ENCODE peak calls at places on chromosomes 12 and 14, in ten cellular contexts. One of them, this sample, is unnamed. For H3K27me3, the result is how much of the 10 kb centered on the place peaks cover.

GRCh38 chr14:59905193-59905592 is 14.8 kb upstream of the LRRC9 start:
- DNase-seq in heart left ventricle: no peak
- DNase-seq in Caco-2: no peak
- DNase-seq in IMR-90: peak
- DNase-seq in neural progenitor cell: no peak
- DNase-seq in GM23248: peak
- DNase-seq in lung: no peak
- DNase-seq in CD8-positive, alpha-beta memory T cell: no peak
- DNase-seq in HepG2: no peak
- DNase-seq in adrenal gland: no peak
- DNase-seq in this sample: no peak

GRCh38 chr14:60317609-60318008 is 68.6 kb downstream of the PPM1A start:
- DNase-seq in heart left ventricle: no peak
- DNase-seq in Caco-2: no peak
- DNase-seq in IMR-90: no peak
- DNase-seq in neural progenitor cell: peak
- DNase-seq in GM23248: no peak
- DNase-seq in lung: no peak
- DNase-seq in CD8-positive, alpha-beta memory T cell: no peak
- DNase-seq in HepG2: no peak
- DNase-seq in adrenal gland: no peak
- DNase-seq in this sample: no peak

GRCh38 chr12:47843226-47843980 is 23.7 kb upstream of the HDAC7 start:
- DNase-seq in heart left ventricle: no peak
- DNase-seq in Caco-2: no peak
- DNase-seq in IMR-90: no peak
- DNase-seq in neural progenitor cell: peak
- DNase-seq in GM23248: no peak
- DNase-seq in lung: no peak
- DNase-seq in CD8-positive, alpha-beta memory T cell: no peak
- DNase-seq in HepG2: no peak
- DNase-seq in adrenal gland: peak
- DNase-seq in this sample: no peak

GRCh38 chr14:45492876-45493275 is 239.9 kb upstream of the MIS18BP1 start:
- DNase-seq in heart left ventricle: no peak
- DNase-seq in Caco-2: no peak
- DNase-seq in IMR-90: no peak
- DNase-seq in neural progenitor cell: no peak
- DNase-seq in GM23248: no peak
- DNase-seq in lung: no peak
- DNase-seq in CD8-positive, alpha-beta memory T cell: no peak
- DNase-seq in HepG2: no peak
- DNase-seq in adrenal gland: no peak
- DNase-seq in this sample: peak

GRCh38 chr14:37122919-37123639 is 49.3 kb downstream of the SLC25A21 start:
- DNase-seq in heart left ventricle: no peak
- DNase-seq in Caco-2: no peak
- DNase-seq in IMR-90: no peak
- DNase-seq in neural progenitor cell: no peak
- DNase-seq in GM23248: peak
- DNase-seq in lung: no peak
- DNase-seq in CD8-positive, alpha-beta memory T cell: no peak
- DNase-seq in HepG2: no peak
- DNase-seq in adrenal gland: no peak
- DNase-seq in this sample: no peak

GRCh38 chr12:110501378-110501721 is 561 bp downstream of the VPS29 start:
- DNase-seq in heart left ventricle: no peak
- DNase-seq in Caco-2: no peak
- DNase-seq in IMR-90: peak
- DNase-seq in neural progenitor cell: peak
- DNase-seq in GM23248: peak
- DNase-seq in lung: no peak
- DNase-seq in CD8-positive, alpha-beta memory T cell: no peak
- DNase-seq in HepG2: peak
- DNase-seq in adrenal gland: no peak
- DNase-seq in this sample: no peak

GRCh38 chr12:8038659-8039114 is 6.2 kb downstream of the FOXJ2 start:
- DNase-seq in heart left ventricle: peak
- DNase-seq in Caco-2: no peak
- DNase-seq in IMR-90: peak
- DNase-seq in neural progenitor cell: peak
- DNase-seq in GM23248: peak
- DNase-seq in lung: peak
- DNase-seq in CD8-positive, alpha-beta memory T cell: no peak
- DNase-seq in HepG2: no peak
- DNase-seq in adrenal gland: peak
- DNase-seq in this sample: no peak

GRCh38 chr14:73283592-73284379 is 46.5 kb downstream of the PAPLN start:
- DNase-seq in heart left ventricle: no peak
- DNase-seq in Caco-2: no peak
- DNase-seq in IMR-90: peak
- DNase-seq in neural progenitor cell: peak
- DNase-seq in GM23248: peak
- DNase-seq in lung: no peak
- DNase-seq in CD8-positive, alpha-beta memory T cell: no peak
- DNase-seq in HepG2: no peak
- DNase-seq in adrenal gland: no peak
- DNase-seq in this sample: no peak

GRCh38 chr12:116188581-116188980 is 88.9 kb downstream of the MED13L start:
- DNase-seq in heart left ventricle: no peak
- DNase-seq in Caco-2: no peak
- DNase-seq in IMR-90: no peak
- DNase-seq in neural progenitor cell: no peak
- DNase-seq in GM23248: no peak
- DNase-seq in lung: no peak
- DNase-seq in CD8-positive, alpha-beta memory T cell: no peak
- DNase-seq in HepG2: no peak
- DNase-seq in adrenal gland: no peak
- DNase-seq in this sample: no peak

GRCh38 chr14:103997391-103997790 is 55.1 kb upstream of the RD3L start:
- DNase-seq in heart left ventricle: no peak
- DNase-seq in Caco-2: no peak
- DNase-seq in IMR-90: no peak
- DNase-seq in neural progenitor cell: no peak
- DNase-seq in GM23248: no peak
- DNase-seq in lung: no peak
- DNase-seq in CD8-positive, alpha-beta memory T cell: no peak
- DNase-seq in HepG2: no peak
- DNase-seq in adrenal gland: no peak
- DNase-seq in this sample: no peak

GRCh38 chr14:103999795-104000440 is 57.6 kb upstream of the RD3L start:
- DNase-seq in heart left ventricle: no peak
- DNase-seq in Caco-2: no peak
- DNase-seq in IMR-90: no peak
- DNase-seq in neural progenitor cell: no peak
- DNase-seq in GM23248: no peak
- DNase-seq in lung: no peak
- DNase-seq in CD8-positive, alpha-beta memory T cell: no peak
- DNase-seq in HepG2: no peak
- DNase-seq in adrenal gland: no peak
- DNase-seq in this sample: no peak

GRCh38 chr14:103998027-103998426 is 55.7 kb upstream of the RD3L start:
- DNase-seq in heart left ventricle: no peak
- DNase-seq in Caco-2: no peak
- DNase-seq in IMR-90: no peak
- DNase-seq in neural progenitor cell: no peak
- DNase-seq in GM23248: no peak
- DNase-seq in lung: no peak
- DNase-seq in CD8-positive, alpha-beta memory T cell: no peak
- DNase-seq in HepG2: no peak
- DNase-seq in adrenal gland: no peak
- DNase-seq in this sample: no peak

GRCh38 chr14:103994535-103995184 is 52.3 kb upstream of the RD3L start:
- DNase-seq in heart left ventricle: no peak
- DNase-seq in Caco-2: no peak
- DNase-seq in IMR-90: peak
- DNase-seq in neural progenitor cell: no peak
- DNase-seq in GM23248: peak
- DNase-seq in lung: no peak
- DNase-seq in CD8-positive, alpha-beta memory T cell: no peak
- DNase-seq in HepG2: no peak
- DNase-seq in adrenal gland: no peak
- DNase-seq in this sample: no peak

GRCh38 chr14:103995876-103996275 is 53.5 kb upstream of the RD3L start:
- DNase-seq in heart left ventricle: no peak
- DNase-seq in Caco-2: no peak
- DNase-seq in IMR-90: no peak
- DNase-seq in neural progenitor cell: no peak
- DNase-seq in GM23248: no peak
- DNase-seq in lung: no peak
- DNase-seq in CD8-positive, alpha-beta memory T cell: no peak
- DNase-seq in HepG2: no peak
- DNase-seq in adrenal gland: no peak
- DNase-seq in this sample: no peak
- H3K27me3 ChIP-seq in heart left ventricle: under half
- H3K27me3 ChIP-seq in Caco-2: under half
- H3K27me3 ChIP-seq in IMR-90: under half
- H3K27me3 ChIP-seq in neural progenitor cell: under half
- H3K27me3 ChIP-seq in GM23248: under half
- H3K27me3 ChIP-seq in lung: under half
- H3K27me3 ChIP-seq in CD8-positive, alpha-beta memory T cell: under half
- H3K27me3 ChIP-seq in HepG2: under half
- H3K27me3 ChIP-seq in adrenal gland: under half
- H3K27me3 ChIP-seq in this sample: under half

GRCh38 chr12:4539167-4539870 is 629 bp downstream of the RAD51AP1 start:
- DNase-seq in heart left ventricle: no peak
- DNase-seq in Caco-2: no peak
- DNase-seq in IMR-90: no peak
- DNase-seq in neural progenitor cell: no peak
- DNase-seq in GM23248: peak
- DNase-seq in lung: no peak
- DNase-seq in CD8-positive, alpha-beta memory T cell: no peak
- DNase-seq in HepG2: no peak
- DNase-seq in adrenal gland: no peak
- DNase-seq in this sample: no peak

GRCh38 chr12:4540633-4541032 is 1.9 kb downstream of the RAD51AP1 start:
- DNase-seq in heart left ventricle: no peak
- DNase-seq in Caco-2: no peak
- DNase-seq in IMR-90: no peak
- DNase-seq in neural progenitor cell: no peak
- DNase-seq in GM23248: no peak
- DNase-seq in lung: no peak
- DNase-seq in CD8-positive, alpha-beta memory T cell: no peak
- DNase-seq in HepG2: no peak
- DNase-seq in adrenal gland: no peak
- DNase-seq in this sample: no peak

GRCh38 chr12:4535871-4536270 is 2.8 kb upstream of the RAD51AP1 start:
- DNase-seq in heart left ventricle: no peak
- DNase-seq in Caco-2: no peak
- DNase-seq in IMR-90: no peak
- DNase-seq in neural progenitor cell: no peak
- DNase-seq in GM23248: no peak
- DNase-seq in lung: no peak
- DNase-seq in CD8-positive, alpha-beta memory T cell: no peak
- DNase-seq in HepG2: no peak
- DNase-seq in adrenal gland: no peak
- DNase-seq in this sample: no peak

GRCh38 chr12:4538207-4539160 is at the start of gene RAD51AP1:
- DNase-seq in heart left ventricle: peak
- DNase-seq in Caco-2: peak
- DNase-seq in IMR-90: peak
- DNase-seq in neural progenitor cell: peak
- DNase-seq in GM23248: peak
- DNase-seq in lung: peak
- DNase-seq in CD8-positive, alpha-beta memory T cell: peak
- DNase-seq in HepG2: peak
- DNase-seq in adrenal gland: peak
- DNase-seq in this sample: peak

GRCh38 chr12:4540170-4540569 is 1.5 kb downstream of the RAD51AP1 start:
- DNase-seq in heart left ventricle: no peak
- DNase-seq in Caco-2: no peak
- DNase-seq in IMR-90: no peak
- DNase-seq in neural progenitor cell: no peak
- DNase-seq in GM23248: no peak
- DNase-seq in lung: no peak
- DNase-seq in CD8-positive, alpha-beta memory T cell: no peak
- DNase-seq in HepG2: no peak
- DNase-seq in adrenal gland: no peak
- DNase-seq in this sample: no peak
- H3K4me3 ChIP-seq in heart left ventricle: no peak
- H3K4me3 ChIP-seq in Caco-2: peak
- H3K4me3 ChIP-seq in IMR-90: no peak
- H3K4me3 ChIP-seq in neural progenitor cell: peak
- H3K4me3 ChIP-seq in GM23248: peak
- H3K4me3 ChIP-seq in lung: no peak
- H3K4me3 ChIP-seq in CD8-positive, alpha-beta memory T cell: no peak
- H3K4me3 ChIP-seq in HepG2: peak
- H3K4me3 ChIP-seq in adrenal gland: no peak
- H3K4me3 ChIP-seq in this sample: no peak

DNA sequence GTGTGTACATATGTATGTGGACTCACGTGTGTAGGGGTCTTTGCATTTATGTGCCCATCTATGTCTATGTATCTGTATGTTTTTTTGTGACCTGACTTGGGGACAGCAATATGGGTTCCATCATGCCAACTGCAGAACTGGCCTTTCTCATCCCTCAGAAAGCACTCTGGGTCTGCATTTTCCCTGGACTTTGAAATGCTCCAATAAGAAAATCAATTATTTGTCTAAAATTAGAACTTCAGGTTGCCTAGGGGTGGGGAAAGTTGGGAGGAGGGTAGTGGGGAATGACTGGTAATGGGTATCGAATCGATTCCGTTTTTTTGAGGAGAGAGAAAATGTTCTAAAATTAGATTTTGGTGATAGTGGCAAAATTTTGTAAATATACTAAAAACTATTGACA is 140.8 kb upstream of the NOS1 start:
- DNase-seq in heart left ventricle: no peak
- DNase-seq in Caco-2: no peak
- DNase-seq in IMR-90: no peak
- DNase-seq in neural progenitor cell: no peak
- DNase-seq in GM23248: no peak
- DNase-seq in lung: no peak
- DNase-seq in CD8-positive, alpha-beta memory T cell: no peak
- DNase-seq in HepG2: no peak
- DNase-seq in adrenal gland: no peak
- DNase-seq in this sample: no peak
- H3K27me3 ChIP-seq in heart left ventricle: under half
- H3K27me3 ChIP-seq in Caco-2: under half
- H3K27me3 ChIP-seq in IMR-90: under half
- H3K27me3 ChIP-seq in neural progenitor cell: under half
- H3K27me3 ChIP-seq in GM23248: under half
- H3K27me3 ChIP-seq in lung: under half
- H3K27me3 ChIP-seq in CD8-positive, alpha-beta memory T cell: under half
- H3K27me3 ChIP-seq in HepG2: under half
- H3K27me3 ChIP-seq in adrenal gland: under half
- H3K27me3 ChIP-seq in this sample: under half

GRCh38 chr14:39025250-39025809 is 77.7 kb downstream of the SEC23A start:
- DNase-seq in heart left ventricle: no peak
- DNase-seq in Caco-2: no peak
- DNase-seq in IMR-90: no peak
- DNase-seq in neural progenitor cell: no peak
- DNase-seq in GM23248: no peak
- DNase-seq in lung: no peak
- DNase-seq in CD8-positive, alpha-beta memory T cell: no peak
- DNase-seq in HepG2: peak
- DNase-seq in adrenal gland: no peak
- DNase-seq in this sample: no peak
- H3K4me3 ChIP-seq in heart left ventricle: no peak
- H3K4me3 ChIP-seq in Caco-2: no peak
- H3K4me3 ChIP-seq in IMR-90: no peak
- H3K4me3 ChIP-seq in neural progenitor cell: no peak
- H3K4me3 ChIP-seq in GM23248: no peak
- H3K4me3 ChIP-seq in lung: no peak
- H3K4me3 ChIP-seq in CD8-positive, alpha-beta memory T cell: no peak
- H3K4me3 ChIP-seq in HepG2: no peak
- H3K4me3 ChIP-seq in adrenal gland: no peak
- H3K4me3 ChIP-seq in this sample: no peak